ENCODE peak calls at places on chromosomes 1 and 21, in six cellular contexts. B is left ventricle myocardium inferior, S is psoas muscle, T is transverse colon, L is H1, P is epithelial cell of esophagus. A is an unnamed sample.

GRCh38 chr1:25527226-25527846 is 16.1 kb upstream of the LDLRAP1 start:
- DNase-seq in B (no peak), S (no peak), T (no peak), L (no peak), P (peak; percentile 32), A (no peak)

GRCh38 chr1:110383311-110383990 is 7.4 kb downstream of the SLC16A4 start:
- DNase-seq in B (no peak), S (no peak), T (no peak), L (no peak), P (peak; percentile 45), A (no peak)

GRCh38 chr21:44006017-44006624 is 6.0 kb upstream of the TRAPPC10 start:
- DNase-seq in B (no peak), S (peak; percentile 31), T (no peak), L (no peak), P (peak; percentile 81), A (no peak)

GRCh38 chr21:24290151-24290833 is 1317.0 kb downstream of the MRPL39 start:
- DNase-seq in B (no peak), S (no peak), T (no peak), L (no peak), P (no peak), A (no peak)

GRCh38 chr1:213676741-213677140 is 311.0 kb upstream of the PROX1 start:
- DNase-seq in B (no peak), S (no peak), T (no peak), L (no peak), P (no peak), A (no peak)

GRCh38 chr1:183484254-183484653 is 12.0 kb downstream of the SMG7 start:
- DNase-seq in B (no peak), S (no peak), T (no peak), L (no peak), P (peak; percentile 28), A (no peak)

GRCh38 chr1:182335771-182336170 is 55.8 kb downstream of the GLUL start:
- DNase-seq in B (no peak), S (no peak), T (no peak), L (no peak), P (no peak), A (no peak)

GRCh38 chr1:20080441-20081330 is 10.7 kb downstream of the PLA2G5 start:
- DNase-seq in B (no peak), S (no peak), T (no peak), L (no peak), P (no peak), A (no peak)

GRCh38 chr1:18805925-18806849 is 53.3 kb downstream of the TAS1R2 start:
- DNase-seq in B (no peak), S (no peak), T (no peak), L (no peak), P (no peak), A (no peak)

GRCh38 chr1:114040273-114041043 is 61.2 kb downstream of the OLFML3 start:
- DNase-seq in B (no peak), S (no peak), T (no peak), L (no peak), P (peak; percentile 60), A (no peak)

GRCh38 chr1:10900691-10901090 is 104.2 kb upstream of the CASZ1 start:
- DNase-seq in B (no peak), S (no peak), T (no peak), L (peak; percentile 27), P (peak; percentile 90), A (no peak)

GRCh38 chr1:38581396-38581795 is 278.2 kb downstream of the RRAGC start:
- DNase-seq in B (no peak), S (no peak), T (no peak), L (no peak), P (no peak), A (no peak)

GRCh38 chr1:150999051-150999674 is 7.5 kb downstream of the MINDY1 start:
- DNase-seq in B (no peak), S (no peak), T (no peak), L (no peak), P (peak; percentile 44), A (no peak)

GRCh38 chr1:65395887-65396612 is 24.4 kb upstream of the LEPR start:
- DNase-seq in B (no peak), S (no peak), T (no peak), L (peak; percentile 19), P (peak; percentile 44), A (no peak)

GRCh38 chr1:230107941-230108340 is 40.9 kb downstream of the GALNT2 start:
- DNase-seq in B (no peak), S (no peak), T (no peak), L (no peak), P (no peak), A (no peak)

GRCh38 chr1:57719274-57719673 is 295.4 kb upstream of the DAB1 start:
- DNase-seq in B (no peak), S (no peak), T (no peak), L (no peak), P (no peak), A (no peak)

GRCh38 chr1:51520700-51521248 is 1.7 kb upstream of the EPS15 start:
- DNase-seq in B (no peak), S (no peak), T (no peak), L (no peak), P (peak; percentile 58), A (no peak)

GRCh38 chr21:45404726-45405270 is at the start of gene COL18A1:
- DNase-seq in B (peak; percentile 78), S (peak; percentile 64), T (peak; percentile 29), L (no peak), P (peak; percentile 52), A (no peak)

GRCh38 chr1:150610576-150610975 is 18.8 kb downstream of the ENSA start:
- DNase-seq in B (no peak), S (no peak), T (no peak), L (no peak), P (no peak), A (no peak)

GRCh38 chr21:41207401-41208388 is 39.7 kb downstream of the BACE2 start:
- DNase-seq in B (peak; percentile 78), S (peak; percentile 46), T (peak; percentile 46), L (no peak), P (peak; percentile 81), A (no peak)

GRCh38 chr1:234234199-234234598 is 139.1 kb upstream of the COA6 start:
- DNase-seq in B (no peak), S (no peak), T (no peak), L (no peak), P (no peak), A (peak; percentile 73)

GRCh38 chr1:166272155-166272554 is 105.4 kb upstream of the FAM78B start:
- DNase-seq in B (no peak), S (no peak), T (no peak), L (no peak), P (no peak), A (no peak)

GRCh38 chr1:38436006-38436405 is 389.4 kb upstream of the POU3F1 start:
- DNase-seq in B (no peak), S (no peak), T (no peak), L (no peak), P (no peak), A (no peak)

GRCh38 chr1:178238722-178239510 is 145.0 kb downstream of the RASAL2 start:
- DNase-seq in B (no peak), S (no peak), T (no peak), L (no peak), P (peak; percentile 99), A (no peak)

GRCh38 chr1:228212415-228212965 is 4.6 kb downstream of the OBSCN start:
- DNase-seq in B (no peak), S (no peak), T (no peak), L (no peak), P (peak; percentile 12), A (peak; percentile 79)

GRCh38 chr1:51945591-51945990 is 44.9 kb downstream of the RAB3B start:
- DNase-seq in B (no peak), S (no peak), T (no peak), L (no peak), P (no peak), A (no peak)

GRCh38 chr1:76998582-76999189 is 131.4 kb downstream of the ST6GALNAC5 start:
- DNase-seq in B (no peak), S (no peak), T (no peak), L (no peak), P (peak; percentile 92), A (no peak)

GRCh38 chr1:227424159-227424680 is 105.9 kb upstream of the CDC42BPA start:
- DNase-seq in B (no peak), S (no peak), T (no peak), L (no peak), P (no peak), A (no peak)

GRCh38 chr1:56045477-56045876 is 533.9 kb downstream of the PLPP3 start:
- DNase-seq in B (no peak), S (no peak), T (no peak), L (no peak), P (no peak), A (no peak)

GRCh38 chr1:237562247-237562823 is 328.4 kb downstream of the ZP4 start:
- DNase-seq in B (no peak), S (no peak), T (no peak), L (no peak), P (peak; percentile 82), A (no peak)

GRCh38 chr21:35559881-35560280 is 500.4 kb downstream of the SETD4 start:
- DNase-seq in B (no peak), S (no peak), T (no peak), L (no peak), P (no peak), A (no peak)

GRCh38 chr1:111497592-111497991 is 5.8 kb downstream of the ADORA3 start:
- DNase-seq in B (no peak), S (no peak), T (no peak), L (no peak), P (no peak), A (peak; percentile 3)

GRCh38 chr1:71461416-71461815 is 380.6 kb upstream of the ZRANB2 start:
- DNase-seq in B (no peak), S (no peak), T (no peak), L (no peak), P (no peak), A (no peak)

GRCh38 chr1:208068441-208068840 is 157.5 kb upstream of the CD34 start:
- DNase-seq in B (no peak), S (no peak), T (no peak), L (no peak), P (no peak), A (no peak)
- TF ChIP-seq CTCF in B (no peak), S (no peak), T (no peak), L (no peak), P (no peak), A (no peak)

GRCh38 chr21:37087188-37087587 is 14.1 kb downstream of the TTC3 start:
- DNase-seq in B (no peak), S (no peak), T (no peak), L (no peak), P (peak; percentile 75), A (no peak)
- TF ChIP-seq CTCF in B (peak; percentile 49), S (peak; percentile 36), T (peak; percentile 39), L (peak; percentile 22), P (peak; percentile 42), A (peak; percentile 55)

DNA sequence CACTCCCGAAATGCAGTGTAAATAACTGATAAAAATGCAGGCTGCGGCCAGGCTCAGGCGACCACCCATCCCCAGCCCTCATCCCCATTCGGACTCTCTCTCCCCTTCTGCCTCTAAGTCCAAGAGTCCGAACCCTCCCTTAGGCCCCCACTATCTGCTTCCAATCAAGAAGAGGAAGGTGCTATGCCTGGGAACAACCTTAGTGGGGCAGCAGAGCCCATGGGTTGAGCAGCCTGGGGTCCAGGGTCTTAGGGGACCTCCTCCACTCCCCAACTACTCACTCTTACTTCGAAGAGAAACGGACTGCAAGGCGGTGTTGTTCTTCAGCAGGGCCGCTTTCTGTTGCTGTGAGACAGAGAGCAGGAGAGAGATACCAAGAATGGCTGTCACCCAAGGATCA is 12.2 kb downstream of the ARHGEF2 start:
- DNase-seq in B (no peak), S (no peak), T (no peak), L (no peak), P (no peak), A (no peak)
- TF ChIP-seq CTCF in B (peak; percentile 42), S (peak; percentile 19), T (no peak), L (peak; percentile 62), P (no peak), A (no peak)

GRCh38 chr1:87151500-87152421 is 176.9 kb upstream of the LMO4 start:
- DNase-seq in B (peak; percentile 78), S (peak; percentile 73), T (peak; percentile 62), L (peak; percentile 63), P (peak; percentile 72), A (no peak)
- TF ChIP-seq CTCF in B (peak; percentile 70), S (peak; percentile 37), T (no peak), L (peak; percentile 75), P (peak; percentile 47), A (peak; percentile 69)

A was measured in osteocyte.